ENCODE peak calls at places on chromosomes 2 and 18, in six cellular contexts. Q, A, B, P, D and Y are unnamed samples.

GRCh38 chr2:116922414-116922813 is 892.1 kb upstream of the DDX18 start:
- DNase-seq in A (no peak), D (no peak), Q (no peak), P (no peak), B (no peak), Y (no peak)

GRCh38 chr2:226031962-226032441 is 632.5 kb downstream of the NYAP2 start:
- DNase-seq in D (peak; percentile 21), B (no peak), A (no peak), Q (peak; percentile 50), P (no peak), Y (no peak)

GRCh38 chr2:123532126-123532525 is 493.0 kb upstream of the CNTNAP5 start:
- DNase-seq in A (no peak), B (no peak), D (no peak), P (no peak), Q (no peak), Y (no peak)

GRCh38 chr2:114857196-114857595 is 414.8 kb downstream of the DPP10 start:
- DNase-seq in B (no peak), A (no peak), Q (no peak), P (no peak), D (no peak), Y (no peak)

GRCh38 chr2:4673025-4673489 is 969.7 kb downstream of the DCDC2C start:
- DNase-seq in B (peak; percentile 15), D (peak; percentile 38), A (peak; percentile 4), Q (peak; percentile 78), P (no peak), Y (no peak)

GRCh38 chr2:86048383-86048701 is 57.3 kb downstream of the POLR1A start:
- DNase-seq in B (no peak), D (no peak), Q (no peak), P (no peak), A (no peak), Y (no peak)

GRCh38 chr2:28380185-28380584 is 12.5 kb upstream of the FOSL2 start:
- DNase-seq in Q (no peak), B (no peak), A (no peak), P (no peak), D (peak; percentile 38), Y (no peak)

GRCh38 chr2:27085670-27086089 is 892 bp upstream of the KHK start:
- DNase-seq in A (peak; percentile 87), B (peak; percentile 56), P (no peak), D (peak; percentile 76), Q (no peak), Y (peak; percentile 78)

GRCh38 chr2:200257570-200257969 is 48.9 kb upstream of the SPATS2L start:
- DNase-seq in D (no peak), P (no peak), B (no peak), A (no peak), Q (no peak), Y (no peak)

GRCh38 chr2:49002750-49003149 is 151.6 kb downstream of the FSHR start:
- DNase-seq in P (no peak), A (no peak), Q (no peak), D (no peak), B (no peak), Y (no peak)

DNA sequence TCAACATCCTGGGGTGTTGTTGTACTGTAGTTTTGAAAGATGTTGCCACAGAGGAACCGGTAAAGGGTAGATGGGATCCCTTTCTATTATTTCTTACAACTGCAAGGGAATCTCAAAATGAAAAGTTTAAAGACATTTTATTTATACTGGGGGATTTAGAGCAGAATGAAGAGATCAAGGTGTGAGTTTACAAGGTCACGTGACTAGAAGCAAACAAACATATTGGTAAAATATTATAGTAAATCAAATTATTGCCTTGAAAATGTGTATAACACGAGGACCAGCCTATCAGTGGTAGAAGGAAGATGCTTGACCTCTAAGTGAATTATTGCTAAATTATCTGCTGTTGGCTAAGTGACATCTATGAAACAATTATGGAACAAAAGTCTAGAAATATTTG is 97.2 kb downstream of the SMIM21 start:
- DNase-seq in D (no peak), B (no peak), P (no peak), A (no peak), Q (no peak), Y (no peak)
- TF ChIP-seq MYC in D (no peak), B (no peak), P (no peak), A (no peak), Q (no peak), Y (no peak)

GRCh38 chr2:61660511-61661388 is 122.6 kb upstream of the XPO1 start:
- DNase-seq in D (no peak), P (no peak), Q (peak; percentile 39), B (no peak), A (no peak), Y (no peak)
- TF ChIP-seq MYC in D (no peak), P (no peak), Q (peak; percentile 20), B (no peak), A (no peak), Y (no peak)

DNA sequence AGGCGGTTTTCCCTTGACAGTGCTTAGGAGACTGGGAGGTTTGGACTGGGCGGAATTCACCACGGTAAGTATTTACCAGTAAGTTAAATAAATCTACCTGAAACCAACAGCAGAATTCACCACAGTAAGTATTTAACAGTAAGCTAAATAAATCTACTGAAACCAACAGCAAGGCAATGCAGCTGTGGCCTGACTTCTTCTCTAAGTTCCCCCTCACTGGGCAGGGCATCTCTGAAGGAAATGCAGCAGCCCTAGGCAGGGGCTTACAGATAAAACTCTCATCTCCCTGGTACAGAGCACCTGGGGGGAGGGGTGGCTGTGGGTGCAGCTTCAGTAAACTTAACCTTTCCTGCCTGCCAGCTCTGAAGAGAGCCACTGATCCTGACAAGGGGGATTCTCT is 432.5 kb upstream of the LRRTM1 start:
- DNase-seq in P (peak; percentile 19), D (no peak), A (no peak), B (no peak), Q (no peak), Y (no peak)
- TF ChIP-seq MYC in P (no peak), D (no peak), A (no peak), B (no peak), Q (no peak), Y (no peak)

DNA sequence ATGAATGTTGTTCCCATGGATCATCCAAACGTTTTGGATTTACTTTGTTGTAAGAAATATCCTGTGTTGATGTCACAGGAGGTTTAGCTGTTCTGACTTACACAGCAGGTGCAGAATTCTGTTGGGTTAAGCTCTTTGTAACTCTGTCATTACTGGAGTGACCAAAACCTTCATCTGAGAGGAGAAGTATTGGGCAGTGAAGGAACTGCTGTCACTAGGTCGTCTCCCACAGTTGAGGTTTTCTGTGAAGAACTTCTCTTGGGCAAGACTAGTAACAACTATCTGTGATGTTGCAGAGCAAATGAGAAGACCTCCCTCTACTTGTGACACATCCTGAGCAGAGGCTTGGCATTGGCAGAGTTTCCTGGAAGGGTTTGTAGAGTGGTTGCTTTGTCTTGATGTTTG is 2.9 kb downstream of the SPTBN1 start:
- DNase-seq in A (no peak), P (no peak), B (no peak), D (peak; percentile 91), Q (no peak), Y (peak; percentile 55)
- TF ChIP-seq MYC in A (no peak), P (no peak), B (no peak), D (no peak), Q (no peak), Y (no peak)

DNA sequence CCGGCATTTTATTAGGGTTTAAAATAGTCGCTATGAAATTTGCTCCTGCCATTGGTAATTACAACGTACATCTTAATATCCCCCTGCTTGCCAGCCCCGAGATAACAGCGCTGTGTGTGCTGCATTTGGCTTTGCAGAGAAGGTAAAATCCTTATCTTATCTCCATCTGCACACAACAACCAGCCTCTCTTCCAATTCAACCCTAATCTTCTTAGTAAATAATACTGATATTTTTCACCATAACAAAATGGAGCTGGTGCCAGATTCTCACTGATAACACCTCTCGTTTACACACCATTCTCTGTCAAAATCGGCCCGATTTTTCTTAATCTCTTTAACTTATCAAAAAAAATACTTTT is 61.4 kb upstream of the SIX3 start:
- DNase-seq in B (no peak), Q (no peak), P (no peak), D (no peak), A (no peak), Y (no peak)
- TF ChIP-seq MYC in B (no peak), Q (no peak), P (no peak), D (no peak), A (no peak), Y (no peak)

GRCh38 chr18:70036771-70037452 is 89.2 kb upstream of the CD226 start:
- DNase-seq in B (no peak), P (peak; percentile 79), D (no peak), Q (no peak), A (no peak), Y (no peak)

GRCh38 chr18:70039186-70039585 is 91.5 kb upstream of the CD226 start:
- DNase-seq in Q (no peak), P (no peak), A (no peak), B (no peak), D (no peak), Y (no peak)

GRCh38 chr18:70041459-70042020 is 93.9 kb upstream of the CD226 start:
- DNase-seq in A (no peak), B (no peak), P (no peak), D (no peak), Q (no peak), Y (no peak)

GRCh38 chr18:70036168-70036567 is 88.5 kb upstream of the CD226 start:
- DNase-seq in Q (no peak), D (no peak), A (no peak), P (no peak), B (no peak), Y (no peak)

GRCh38 chr18:70037453-70038061 is 89.9 kb upstream of the CD226 start:
- DNase-seq in B (no peak), A (no peak), D (no peak), P (no peak), Q (no peak), Y (no peak)
- TF ChIP-seq MYC in B (no peak), A (no peak), D (no peak), P (no peak), Q (no peak), Y (no peak)